ENCODE peak calls at places on chromosomes 12 and 14, in seven cellular contexts. N, E, Y, T, S, A and G are unnamed samples.

GRCh38 chr14:29971101-29971500 is 43.5 kb upstream of the PRKD1 start:
- DNase-seq in A (no peak), T (no peak), Y (no peak), N (no peak), E (no peak), S (no peak), G (no peak)

GRCh38 chr14:51490205-51490604 is 161.5 kb upstream of the FRMD6 start:
- DNase-seq in T (no peak), A (peak), E (no peak), N (no peak), Y (no peak), S (no peak), G (no peak)

GRCh38 chr12:132597333-132598283 is 12.8 kb downstream of the LRCOL1 start:
- DNase-seq in N (no peak), E (no peak), A (peak), T (peak), S (no peak), Y (no peak), G (no peak)

GRCh38 chr14:65131176-65131765 is 29.0 kb upstream of the MAX start:
- DNase-seq in A (peak), Y (no peak), S (peak), N (no peak), E (no peak), T (peak), G (no peak)

GRCh38 chr14:64541971-64542838 is 1.7 kb downstream of the HSPA2 start:
- DNase-seq in Y (no peak), E (no peak), S (no peak), N (no peak), A (no peak), T (no peak), G (no peak)

GRCh38 chr12:110165540-110166159 is 41.5 kb downstream of the IFT81 start:
- DNase-seq in Y (no peak), A (no peak), E (no peak), N (no peak), T (no peak), S (no peak), G (no peak)

GRCh38 chr14:95436348-95436747 is 80.1 kb downstream of the SYNE3 start:
- DNase-seq in N (no peak), A (no peak), E (no peak), T (no peak), S (no peak), Y (no peak), G (no peak)

GRCh38 chr14:103408491-103409155 is 23.4 kb downstream of the MARK3 start:
- DNase-seq in E (no peak), A (no peak), N (no peak), S (no peak), T (no peak), Y (no peak), G (no peak)

GRCh38 chr14:102285106-102285505 is 19.9 kb downstream of the MOK start:
- DNase-seq in A (no peak), N (no peak), Y (no peak), E (no peak), T (no peak), S (no peak), G (no peak)

GRCh38 chr14:36423430-36423829 is 96.6 kb downstream of the NKX2-1 start:
- DNase-seq in Y (no peak), T (no peak), E (no peak), A (no peak), S (no peak), N (no peak), G (no peak)

GRCh38 chr14:72476657-72477499 is 417.0 kb downstream of the DPF3 start:
- DNase-seq in E (no peak), Y (no peak), A (peak), N (peak), T (no peak), S (peak), G (peak)

GRCh38 chr14:52146504-52146903 is 77.6 kb upstream of the NID2 start:
- DNase-seq in T (no peak), A (peak), E (no peak), S (no peak), N (no peak), Y (no peak), G (no peak)

GRCh38 chr14:64235652-64236640 is 58.2 kb downstream of the ESR2 start:
- DNase-seq in N (no peak), Y (no peak), A (no peak), E (no peak), S (no peak), T (no peak), G (no peak)

GRCh38 chr12:3632256-3633240 is 120.4 kb downstream of the CRACR2A start:
- DNase-seq in T (no peak), N (no peak), Y (no peak), S (no peak), E (no peak), A (peak), G (no peak)

GRCh38 chr14:81396108-81396507 is 4.0 kb downstream of the STON2 start:
- DNase-seq in Y (no peak), E (no peak), T (no peak), S (no peak), A (peak), N (no peak), G (no peak)

GRCh38 chr12:122845041-122845864 is 10.0 kb downstream of the HIP1R start:
- DNase-seq in A (no peak), S (no peak), E (no peak), N (no peak), Y (peak), T (no peak), G (no peak)

GRCh38 chr12:19771858-19772257 is 332.6 kb downstream of the AEBP2 start:
- DNase-seq in E (peak), A (peak), Y (no peak), S (no peak), N (no peak), T (no peak), G (no peak)

GRCh38 chr12:121934318-121934682 is 15.9 kb downstream of the CFAP251 start:
- DNase-seq in S (no peak), T (no peak), E (peak), A (no peak), Y (no peak), N (no peak), G (no peak)

GRCh38 chr12:56158926-56159461 is 835 bp downstream of the MYL6 start:
- DNase-seq in N (peak), S (no peak), E (peak), T (peak), A (peak), Y (peak), G (peak)

GRCh38 chr12:87054225-87054624 is 798.0 kb upstream of the MGAT4C start:
- DNase-seq in S (no peak), N (no peak), Y (no peak), A (no peak), T (no peak), E (no peak), G (no peak)

GRCh38 chr12:114662512-114663177 is 21.3 kb downstream of the TBX3 start:
- DNase-seq in S (peak), Y (peak), T (peak), N (peak), E (peak), A (peak), G (peak)

GRCh38 chr14:88838015-88838414 is 13.6 kb downstream of the TTC8 start:
- DNase-seq in S (no peak), Y (no peak), T (no peak), N (no peak), E (no peak), A (no peak), G (no peak)

GRCh38 chr12:1505576-1505975 is 88.8 kb downstream of the FBXL14 start:
- DNase-seq in T (no peak), A (no peak), Y (no peak), S (no peak), E (no peak), N (no peak), G (no peak)

GRCh38 chr14:83541147-83541546 is 1988.8 kb upstream of the FLRT2 start:
- DNase-seq in E (no peak), N (no peak), T (no peak), A (no peak), Y (no peak), S (no peak), G (no peak)

GRCh38 chr12:96710127-96710745 is 196.8 kb upstream of the NEDD1 start:
- DNase-seq in S (no peak), T (peak), Y (no peak), N (no peak), A (no peak), E (no peak), G (no peak)

GRCh38 chr12:89836026-89836425 is 127.4 kb upstream of the ATP2B1 start:
- DNase-seq in Y (no peak), S (no peak), T (no peak), N (no peak), E (no peak), A (peak), G (no peak)

GRCh38 chr12:132226604-132227003 is 82.3 kb downstream of the NOC4L start:
- DNase-seq in E (no peak), T (no peak), Y (no peak), S (no peak), A (no peak), N (no peak), G (no peak)

GRCh38 chr14:35963209-35963608 is 137.1 kb downstream of the BRMS1L start:
- DNase-seq in A (peak), Y (no peak), E (no peak), S (no peak), N (no peak), T (no peak), G (no peak)

GRCh38 chr14:94393474-94393873 is 5.1 kb upstream of the SERPINA1 start:
- DNase-seq in A (no peak), T (no peak), Y (no peak), S (no peak), E (no peak), N (no peak), G (no peak)

GRCh38 chr14:60356921-60357550 is 108.0 kb downstream of the PPM1A start:
- DNase-seq in S (no peak), T (no peak), Y (no peak), A (no peak), E (no peak), N (no peak), G (no peak)

GRCh38 chr12:11622774-11623375 is 26.6 kb upstream of the ETV6 start:
- DNase-seq in Y (no peak), T (no peak), E (no peak), A (no peak), S (no peak), N (no peak), G (no peak)
- TF ChIP-seq CTCF in Y (no peak), T (peak), E (peak), A (peak), S (no peak), N (no peak), G (peak)

DNA sequence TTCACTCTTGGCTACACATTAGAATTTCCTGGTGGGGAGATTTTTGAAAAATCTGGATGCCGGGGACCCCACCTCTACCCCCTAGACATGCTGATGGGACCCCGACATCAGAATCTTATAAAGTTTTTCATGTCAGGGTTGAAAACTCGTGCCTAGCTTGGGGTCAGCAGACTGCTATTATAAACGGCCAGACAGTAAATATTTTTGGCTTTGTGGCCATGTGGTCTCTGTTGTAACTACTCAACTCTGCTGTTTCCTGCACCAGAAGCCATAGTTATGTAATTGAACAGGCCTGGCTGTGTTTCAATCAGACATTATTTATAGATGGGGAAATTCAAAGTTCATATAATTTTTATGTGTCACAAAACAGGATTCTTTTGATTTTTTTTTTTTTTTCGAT is 41.6 kb downstream of the ACACB start:
- DNase-seq in T (no peak), S (no peak), Y (no peak), E (no peak), A (no peak), N (no peak), G (no peak)
- H3K4me3 ChIP-seq in T (no peak), S (no peak), Y (no peak), E (no peak), A (no peak), N (peak), G (no peak)

DNA sequence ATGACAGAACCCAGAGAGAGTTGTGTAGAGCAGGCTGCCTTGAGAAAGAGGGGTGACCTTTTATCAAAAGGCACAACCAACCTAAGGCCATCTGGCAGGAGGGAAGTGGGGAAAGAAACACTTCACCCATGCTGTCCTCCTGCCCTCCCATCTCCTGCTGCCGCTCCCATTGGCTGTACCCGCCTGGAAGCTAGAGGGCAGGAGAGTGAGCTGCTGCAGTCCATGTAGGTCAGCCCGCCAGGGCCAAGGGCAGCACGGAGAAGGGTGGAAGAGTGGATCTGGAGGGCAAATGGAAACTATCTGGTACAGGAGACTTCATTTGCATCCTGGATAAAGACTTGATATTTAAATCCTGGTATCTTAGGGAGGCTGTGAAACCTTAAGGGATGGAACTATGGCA is 11.5 kb upstream of the CABP1 start:
- DNase-seq in A (no peak), E (no peak), T (no peak), Y (no peak), S (no peak), N (no peak), G (no peak)
- TF ChIP-seq CTCF in A (no peak), E (no peak), T (peak), Y (no peak), S (no peak), N (no peak), G (peak)

GRCh38 chr12:105234197-105234596 is 1.8 kb downstream of the APPL2 start:
- DNase-seq in E (no peak), T (no peak), A (no peak), Y (no peak), N (no peak), S (no peak), G (no peak)
- H3K4me3 ChIP-seq in E (peak), T (peak), A (peak), Y (peak), N (peak), S (no peak), G (peak)

GRCh38 chr12:77741974-77742517 is 88.6 kb upstream of the NAV3 start:
- DNase-seq in Y (no peak), N (no peak), A (no peak), S (no peak), T (no peak), E (no peak), G (no peak)

GRCh38 chr12:77734489-77734888 is 96.2 kb upstream of the NAV3 start:
- DNase-seq in S (no peak), A (peak), Y (no peak), E (no peak), T (no peak), N (no peak), G (no peak)

DNA sequence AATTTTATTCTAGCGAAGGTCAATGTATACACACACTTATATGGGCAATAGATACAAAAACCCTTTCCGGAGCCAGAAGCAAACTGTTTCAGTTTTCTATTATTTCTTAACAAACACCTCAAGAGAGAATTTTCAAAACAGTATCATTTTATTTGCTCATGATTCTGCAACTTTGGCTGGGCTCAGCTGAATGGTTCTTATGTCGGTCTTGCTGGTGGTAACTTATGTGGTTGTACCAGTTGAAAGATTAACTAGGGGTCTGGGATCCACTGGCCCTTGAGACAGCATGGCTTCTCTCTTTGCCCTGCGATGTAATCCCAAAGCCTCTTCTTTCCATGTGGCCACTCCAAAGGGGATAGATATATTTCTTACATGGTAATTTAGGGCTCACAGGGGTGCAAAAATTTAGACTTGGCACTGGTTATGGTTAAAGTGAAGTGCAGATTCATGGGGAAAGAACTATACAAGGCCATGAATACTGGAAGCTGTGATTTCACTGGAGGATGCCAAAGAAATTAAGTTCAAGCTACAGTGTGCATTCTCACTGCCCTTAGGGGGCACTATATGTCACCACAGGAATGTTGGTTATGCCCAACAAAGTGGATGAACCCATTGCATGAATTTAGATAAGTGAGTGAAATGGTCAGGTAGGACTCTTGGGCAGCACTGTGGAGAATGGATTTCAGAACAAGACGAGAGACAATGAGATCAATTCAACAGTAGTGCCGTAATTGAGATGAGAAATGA is 94.3 kb upstream of the NAV3 start:
- DNase-seq in S (no peak), T (no peak), N (no peak), A (no peak), Y (no peak), E (no peak), G (no peak)
- TF ChIP-seq CTCF in S (no peak), T (no peak), N (no peak), A (no peak), Y (no peak), E (no peak), G (peak)

GRCh38 chr12:113464852-113465719 is 6.6 kb downstream of the LHX5 start:
- DNase-seq in S (no peak), E (no peak), Y (no peak), T (no peak), N (no peak), A (no peak), G (no peak)
- H3K4me3 ChIP-seq in S (peak), E (peak), Y (peak), T (peak), N (peak), A (no peak), G (peak)

GRCh38 chr12:15789215-15790171 is at the start of gene EPS8:
- DNase-seq in Y (peak), N (peak), T (peak), S (no peak), E (peak), A (peak), G (no peak)
- TF ChIP-seq CTCF in Y (no peak), N (no peak), T (no peak), S (peak), E (no peak), A (peak), G (peak)